ENCODE peak calls at places on chromosomes 7 and 10, in six cellular contexts. One of them, this sample, is unnamed.

GRCh38 chr7:148698397-148699023 is at the start of gene CUL1:
- DNase-seq in upper lobe of right lung: peak
- DNase-seq in heart left ventricle: peak
- DNase-seq in SK-N-SH: peak
- DNase-seq in progenitor cell of endocrine pancreas: peak
- DNase-seq in uterus: peak
- DNase-seq in this sample: peak

GRCh38 chr7:4879401-4880081 is 4.0 kb downstream of the RADIL start:
- DNase-seq in progenitor cell of endocrine pancreas: no peak
- DNase-seq in upper lobe of right lung: no peak
- DNase-seq in heart left ventricle: no peak
- DNase-seq in SK-N-SH: no peak
- DNase-seq in uterus: no peak
- DNase-seq in this sample: no peak

GRCh38 chr10:89279449-89279869 is 22.4 kb upstream of the IFIT2 start:
- DNase-seq in progenitor cell of endocrine pancreas: no peak
- DNase-seq in SK-N-SH: no peak
- DNase-seq in heart left ventricle: peak
- DNase-seq in uterus: no peak
- DNase-seq in upper lobe of right lung: no peak
- DNase-seq in this sample: peak

GRCh38 chr10:3426190-3426845 is 253.7 kb upstream of the PITRM1 start:
- DNase-seq in heart left ventricle: no peak
- DNase-seq in SK-N-SH: no peak
- DNase-seq in progenitor cell of endocrine pancreas: no peak
- DNase-seq in upper lobe of right lung: no peak
- DNase-seq in uterus: no peak
- DNase-seq in this sample: peak

GRCh38 chr10:72335394-72336258 is 19.1 kb downstream of the DNAJB12 start:
- DNase-seq in heart left ventricle: peak
- DNase-seq in SK-N-SH: peak
- DNase-seq in upper lobe of right lung: peak
- DNase-seq in progenitor cell of endocrine pancreas: no peak
- DNase-seq in uterus: peak
- DNase-seq in this sample: peak

GRCh38 chr7:106075937-106076336 is 36.2 kb downstream of the SYPL1 start:
- DNase-seq in progenitor cell of endocrine pancreas: no peak
- DNase-seq in SK-N-SH: no peak
- DNase-seq in heart left ventricle: no peak
- DNase-seq in upper lobe of right lung: no peak
- DNase-seq in uterus: no peak
- DNase-seq in this sample: no peak

GRCh38 chr7:65448824-65449504 is 75.3 kb downstream of the ZNF92 start:
- DNase-seq in progenitor cell of endocrine pancreas: no peak
- DNase-seq in uterus: peak
- DNase-seq in heart left ventricle: no peak
- DNase-seq in upper lobe of right lung: no peak
- DNase-seq in SK-N-SH: no peak
- DNase-seq in this sample: no peak

GRCh38 chr7:22668971-22669401 is 58.0 kb upstream of the IL6 start:
- DNase-seq in upper lobe of right lung: no peak
- DNase-seq in heart left ventricle: no peak
- DNase-seq in uterus: no peak
- DNase-seq in SK-N-SH: no peak
- DNase-seq in progenitor cell of endocrine pancreas: no peak
- DNase-seq in this sample: no peak

GRCh38 chr7:64618785-64619456 is 47.0 kb upstream of the ZNF107 start:
- DNase-seq in uterus: no peak
- DNase-seq in SK-N-SH: peak
- DNase-seq in progenitor cell of endocrine pancreas: no peak
- DNase-seq in upper lobe of right lung: no peak
- DNase-seq in heart left ventricle: no peak
- DNase-seq in this sample: peak

GRCh38 chr10:71396084-71396713 is 521 bp upstream of the CDH23 start:
- DNase-seq in uterus: peak
- DNase-seq in SK-N-SH: peak
- DNase-seq in upper lobe of right lung: peak
- DNase-seq in progenitor cell of endocrine pancreas: peak
- DNase-seq in heart left ventricle: peak
- DNase-seq in this sample: peak

DNA sequence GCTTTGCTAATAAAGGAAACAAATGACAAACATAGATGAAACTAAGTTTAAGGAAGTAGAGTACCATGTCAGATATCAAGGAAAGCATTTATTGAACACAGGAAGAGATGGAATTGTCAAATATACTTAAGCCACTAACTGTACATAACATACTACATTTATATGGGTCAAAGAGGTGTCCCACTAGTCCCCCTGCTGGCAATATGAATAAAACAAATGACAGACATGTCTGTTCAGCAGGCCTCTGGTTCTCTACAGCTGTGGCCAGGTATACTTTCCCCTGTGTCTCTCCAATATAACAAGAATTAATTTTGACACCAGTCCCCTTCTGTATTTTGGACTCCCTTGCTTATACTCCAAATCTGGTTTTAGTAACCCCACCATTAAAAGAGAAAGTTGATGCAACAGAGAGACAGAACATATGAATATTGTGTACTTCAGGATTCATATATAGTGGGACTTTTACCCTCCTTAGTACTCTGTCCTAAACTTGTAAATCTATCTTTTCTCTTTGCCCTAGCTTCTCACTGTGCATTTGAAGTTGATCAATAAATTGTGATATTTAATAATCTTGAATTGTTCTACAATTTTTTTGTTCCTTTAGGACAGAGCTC is 42.9 kb downstream of the CD36 start:
- DNase-seq in SK-N-SH: peak
- DNase-seq in upper lobe of right lung: no peak
- DNase-seq in heart left ventricle: no peak
- DNase-seq in progenitor cell of endocrine pancreas: no peak
- DNase-seq in uterus: no peak
- DNase-seq in this sample: peak
- TF ChIP-seq CTCF in SK-N-SH: peak
- TF ChIP-seq CTCF in upper lobe of right lung: peak
- TF ChIP-seq CTCF in heart left ventricle: peak
- TF ChIP-seq CTCF in progenitor cell of endocrine pancreas: peak
- TF ChIP-seq CTCF in uterus: no peak
- TF ChIP-seq CTCF in this sample: no peak

DNA sequence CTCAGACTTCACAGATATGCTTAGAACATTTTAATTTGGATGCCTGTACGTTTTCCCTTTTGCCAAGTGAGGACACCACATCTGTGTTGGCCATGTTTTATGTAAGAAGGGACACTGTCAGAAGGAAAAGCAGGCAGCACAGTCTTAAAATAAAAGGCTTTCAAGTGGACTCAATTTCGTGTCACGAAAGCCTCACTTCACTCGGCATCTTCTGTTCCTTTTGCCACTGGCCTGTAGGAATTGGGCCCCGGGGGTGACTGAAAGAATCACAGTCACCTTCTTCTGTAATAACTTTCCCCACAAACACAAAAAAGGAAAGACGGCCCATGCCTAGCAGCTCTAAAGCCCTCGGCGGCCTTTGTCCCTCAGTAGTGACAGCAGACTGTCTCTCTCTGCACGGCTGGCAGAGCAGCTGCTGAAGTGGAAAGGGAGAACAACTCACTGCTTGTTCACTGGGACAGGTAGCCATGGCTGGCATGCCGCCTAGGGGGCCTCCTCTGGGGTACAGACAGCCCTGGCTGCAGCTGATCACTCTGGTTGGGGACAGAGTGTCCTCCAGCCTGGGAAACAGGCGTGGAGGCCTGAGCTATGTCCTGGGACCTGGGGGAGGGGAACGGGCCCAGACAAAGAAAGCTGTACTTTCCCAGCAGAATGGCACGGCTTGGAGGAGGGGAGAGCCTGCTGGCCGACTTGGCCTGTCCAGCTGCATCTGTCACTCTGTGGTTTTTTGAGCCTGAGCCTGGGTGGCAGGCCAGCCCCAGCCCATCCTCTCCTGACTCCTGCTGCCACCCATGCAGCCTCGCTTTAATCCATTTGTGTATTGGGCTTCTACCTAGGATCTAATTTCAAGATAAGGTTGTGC is 4.4 kb downstream of the RASSF4 start:
- DNase-seq in progenitor cell of endocrine pancreas: no peak
- DNase-seq in uterus: peak
- DNase-seq in upper lobe of right lung: peak
- DNase-seq in SK-N-SH: no peak
- DNase-seq in heart left ventricle: peak
- DNase-seq in this sample: peak
- TF ChIP-seq CTCF in progenitor cell of endocrine pancreas: no peak
- TF ChIP-seq CTCF in uterus: no peak
- TF ChIP-seq CTCF in upper lobe of right lung: no peak
- TF ChIP-seq CTCF in SK-N-SH: no peak
- TF ChIP-seq CTCF in heart left ventricle: no peak
- TF ChIP-seq CTCF in this sample: no peak

GRCh38 chr10:76067447-76067846 is 636.0 kb downstream of the LRMDA start:
- DNase-seq in SK-N-SH: no peak
- DNase-seq in progenitor cell of endocrine pancreas: no peak
- DNase-seq in heart left ventricle: no peak
- DNase-seq in upper lobe of right lung: no peak
- DNase-seq in uterus: no peak
- DNase-seq in this sample: no peak
- TF ChIP-seq CTCF in SK-N-SH: no peak
- TF ChIP-seq CTCF in progenitor cell of endocrine pancreas: no peak
- TF ChIP-seq CTCF in heart left ventricle: no peak
- TF ChIP-seq CTCF in upper lobe of right lung: no peak
- TF ChIP-seq CTCF in uterus: no peak
- TF ChIP-seq CTCF in this sample: no peak

GRCh38 chr7:46990761-46991160 is 591.1 kb downstream of the TNS3 start:
- DNase-seq in progenitor cell of endocrine pancreas: no peak
- DNase-seq in SK-N-SH: no peak
- DNase-seq in upper lobe of right lung: no peak
- DNase-seq in heart left ventricle: no peak
- DNase-seq in uterus: no peak
- DNase-seq in this sample: no peak
- TF ChIP-seq CTCF in progenitor cell of endocrine pancreas: no peak
- TF ChIP-seq CTCF in SK-N-SH: no peak
- TF ChIP-seq CTCF in upper lobe of right lung: no peak
- TF ChIP-seq CTCF in heart left ventricle: no peak
- TF ChIP-seq CTCF in uterus: no peak
- TF ChIP-seq CTCF in this sample: no peak

GRCh38 chr10:84820121-84820520 is 491.7 kb downstream of the CCSER2 start:
- DNase-seq in heart left ventricle: no peak
- DNase-seq in upper lobe of right lung: no peak
- DNase-seq in progenitor cell of endocrine pancreas: no peak
- DNase-seq in uterus: no peak
- DNase-seq in SK-N-SH: no peak
- DNase-seq in this sample: peak
- TF ChIP-seq CTCF in heart left ventricle: no peak
- TF ChIP-seq CTCF in upper lobe of right lung: peak
- TF ChIP-seq CTCF in progenitor cell of endocrine pancreas: no peak
- TF ChIP-seq CTCF in uterus: no peak
- TF ChIP-seq CTCF in SK-N-SH: no peak
- TF ChIP-seq CTCF in this sample: no peak

DNA sequence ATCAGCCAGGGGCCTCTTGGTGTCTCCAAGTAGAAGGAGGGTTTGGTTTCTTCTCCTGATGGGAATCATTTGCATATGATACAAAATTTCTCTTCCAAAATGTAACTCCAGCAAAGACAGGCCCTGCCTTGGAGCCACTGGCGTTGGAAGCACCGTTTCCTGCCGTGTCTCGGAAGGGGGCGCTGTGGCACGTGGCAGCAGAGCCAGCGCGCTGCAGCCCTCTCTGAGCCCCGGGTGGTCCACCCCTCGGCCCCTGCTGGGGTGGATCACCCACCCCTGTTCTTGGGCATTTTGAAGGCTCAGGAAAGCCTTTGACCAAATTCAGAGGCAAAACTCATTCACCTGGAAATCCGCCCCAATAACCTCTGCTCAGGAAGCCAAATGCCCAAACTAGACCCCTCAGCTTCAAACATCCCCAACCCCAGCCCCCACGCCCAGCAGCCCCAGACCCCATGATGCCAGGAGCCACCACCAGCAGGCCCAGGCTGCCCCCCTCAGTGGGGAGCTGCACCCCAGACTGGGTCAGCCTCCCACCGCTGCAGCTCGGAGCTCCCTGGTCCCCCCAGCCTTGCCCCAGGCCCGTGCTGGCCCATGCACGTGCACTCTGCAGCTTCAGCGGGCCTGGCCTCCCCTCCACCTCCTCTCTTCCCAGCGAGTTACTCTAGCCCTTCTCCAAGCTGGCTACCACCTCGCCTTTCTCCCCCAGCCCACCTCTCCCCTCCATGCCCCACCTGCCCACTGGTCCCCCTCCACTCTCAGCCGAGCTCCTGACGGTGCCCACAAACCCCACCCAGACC is 29.5 kb upstream of the ELFN1 start:
- DNase-seq in progenitor cell of endocrine pancreas: no peak
- DNase-seq in SK-N-SH: peak
- DNase-seq in heart left ventricle: no peak
- DNase-seq in uterus: no peak
- DNase-seq in upper lobe of right lung: no peak
- DNase-seq in this sample: no peak
- TF ChIP-seq CTCF in progenitor cell of endocrine pancreas: no peak
- TF ChIP-seq CTCF in SK-N-SH: peak
- TF ChIP-seq CTCF in heart left ventricle: no peak
- TF ChIP-seq CTCF in uterus: no peak
- TF ChIP-seq CTCF in upper lobe of right lung: no peak
- TF ChIP-seq CTCF in this sample: peak

GRCh38 chr10:19620867-19621266 is 195.4 kb upstream of the PLXDC2 start:
- DNase-seq in heart left ventricle: no peak
- DNase-seq in SK-N-SH: no peak
- DNase-seq in progenitor cell of endocrine pancreas: no peak
- DNase-seq in uterus: no peak
- DNase-seq in upper lobe of right lung: no peak
- DNase-seq in this sample: no peak
- TF ChIP-seq CTCF in heart left ventricle: no peak
- TF ChIP-seq CTCF in SK-N-SH: peak
- TF ChIP-seq CTCF in progenitor cell of endocrine pancreas: no peak
- TF ChIP-seq CTCF in uterus: no peak
- TF ChIP-seq CTCF in upper lobe of right lung: no peak
- TF ChIP-seq CTCF in this sample: no peak

GRCh38 chr7:87876040-87876758 is at the start of the genes DBF4 and SLC25A40:
- DNase-seq in heart left ventricle: peak
- DNase-seq in upper lobe of right lung: peak
- DNase-seq in SK-N-SH: peak
- DNase-seq in progenitor cell of endocrine pancreas: peak
- DNase-seq in uterus: peak
- DNase-seq in this sample: peak
- TF ChIP-seq CTCF in heart left ventricle: no peak
- TF ChIP-seq CTCF in upper lobe of right lung: no peak
- TF ChIP-seq CTCF in SK-N-SH: no peak
- TF ChIP-seq CTCF in progenitor cell of endocrine pancreas: peak
- TF ChIP-seq CTCF in uterus: no peak
- TF ChIP-seq CTCF in this sample: no peak

DNA sequence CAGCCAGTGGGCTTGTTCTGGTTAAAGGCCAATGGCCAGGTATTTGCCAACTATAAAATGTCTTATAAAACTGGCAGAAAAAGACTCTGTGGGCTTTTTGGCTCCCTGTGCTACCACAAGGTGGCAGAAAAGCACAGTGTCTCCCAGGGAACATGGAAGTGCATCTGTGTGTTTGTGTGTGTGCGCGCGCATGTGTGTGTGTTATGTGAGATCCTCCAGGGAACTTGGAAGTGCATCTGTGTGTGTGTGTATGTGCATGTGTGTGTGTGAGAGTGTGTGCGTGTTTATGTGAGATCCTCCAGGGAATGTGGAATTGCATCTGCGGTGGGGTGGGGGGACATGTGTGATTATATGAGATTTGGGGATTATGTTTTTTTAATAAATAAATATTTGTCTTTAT is 30.2 kb upstream of the ABI1 start:
- DNase-seq in heart left ventricle: no peak
- DNase-seq in upper lobe of right lung: no peak
- DNase-seq in SK-N-SH: peak
- DNase-seq in progenitor cell of endocrine pancreas: peak
- DNase-seq in uterus: no peak
- DNase-seq in this sample: peak
- TF ChIP-seq CTCF in heart left ventricle: peak
- TF ChIP-seq CTCF in upper lobe of right lung: peak
- TF ChIP-seq CTCF in SK-N-SH: peak
- TF ChIP-seq CTCF in progenitor cell of endocrine pancreas: peak
- TF ChIP-seq CTCF in uterus: no peak
- TF ChIP-seq CTCF in this sample: peak

This sample was measured in Calu3.